ENCODE peak calls at places on chromosomes 1 and 21, in nine cellular contexts. V, N, Z, B, J, R, Y, U and X are unnamed samples.

GRCh38 chr21:45901061-45901690 is 80.4 kb upstream of the COL6A1 start:
- DNase-seq in V (no peak), N (no peak), Z (no peak), B (no peak), J (no peak), R (peak), Y (peak), U (no peak), X (no peak)

GRCh38 chr1:38052750-38053415 is 6.3 kb upstream of the POU3F1 start:
- DNase-seq in V (no peak), N (no peak), Z (no peak), B (no peak), J (no peak), R (no peak), Y (no peak), U (no peak), X (no peak)

GRCh38 chr1:235735630-235736029 is 86.0 kb upstream of the GNG4 start:
- DNase-seq in V (no peak), N (no peak), Z (no peak), B (no peak), J (no peak), R (no peak), Y (no peak), U (no peak), X (no peak)

GRCh38 chr21:45018131-45019075 is 56.0 kb upstream of the ADARB1 start:
- DNase-seq in V (peak), N (no peak), Z (no peak), B (peak), J (no peak), R (peak), Y (peak), U (no peak), X (no peak)

GRCh38 chr1:18234790-18235242 is 127.2 kb downstream of the IGSF21 start:
- DNase-seq in V (peak), N (no peak), Z (peak), B (peak), J (peak), R (no peak), Y (no peak), U (no peak), X (no peak)

GRCh38 chr1:41726899-41727748 is 191.6 kb downstream of the HIVEP3 start:
- DNase-seq in V (no peak), N (no peak), Z (no peak), B (no peak), J (no peak), R (peak), Y (peak), U (no peak), X (no peak)

GRCh38 chr1:9449106-9449627 is 90.1 kb upstream of the SLC25A33 start:
- DNase-seq in V (peak), N (no peak), Z (no peak), B (no peak), J (no peak), R (no peak), Y (no peak), U (no peak), X (peak)

GRCh38 chr1:244456586-244456985 is 4.5 kb upstream of the CATSPERE start:
- DNase-seq in V (no peak), N (no peak), Z (no peak), B (no peak), J (no peak), R (no peak), Y (no peak), U (no peak), X (no peak)

GRCh38 chr1:8070381-8070811 is 44.3 kb upstream of the ERRFI1 start:
- DNase-seq in V (no peak), N (no peak), Z (no peak), B (peak), J (no peak), R (no peak), Y (no peak), U (no peak), X (peak)

GRCh38 chr1:47596328-47596727 is 158.5 kb downstream of the FOXD2 start:
- DNase-seq in V (no peak), N (no peak), Z (no peak), B (no peak), J (no peak), R (no peak), Y (no peak), U (no peak), X (no peak)

GRCh38 chr1:77382361-77382760 is 100.5 kb downstream of the AK5 start:
- DNase-seq in V (peak), N (no peak), Z (no peak), B (no peak), J (no peak), R (no peak), Y (no peak), U (no peak), X (no peak)

GRCh38 chr21:26130249-26130896 is 40.2 kb downstream of the APP start:
- DNase-seq in V (peak), N (no peak), Z (no peak), B (no peak), J (no peak), R (no peak), Y (no peak), U (no peak), X (no peak)

GRCh38 chr1:32101233-32101681 is 6.6 kb upstream of the KPNA6 start:
- DNase-seq in V (peak), N (no peak), Z (no peak), B (no peak), J (no peak), R (no peak), Y (no peak), U (no peak), X (no peak)

GRCh38 chr1:42484382-42484781 is 21.3 kb downstream of the CCDC30 start:
- DNase-seq in V (peak), N (no peak), Z (no peak), B (no peak), J (no peak), R (no peak), Y (no peak), U (no peak), X (no peak)

GRCh38 chr1:118097622-118098348 is 87.2 kb downstream of the SPAG17 start:
- DNase-seq in V (no peak), N (no peak), Z (no peak), B (no peak), J (no peak), R (no peak), Y (no peak), U (no peak), X (no peak)

GRCh38 chr1:40258445-40258769 is 371 bp downstream of the ZMPSTE24 start:
- DNase-seq in V (peak), N (no peak), Z (no peak), B (no peak), J (no peak), R (no peak), Y (no peak), U (peak), X (no peak)

GRCh38 chr1:30787266-30787665 is 29.7 kb upstream of the LAPTM5 start:
- DNase-seq in V (no peak), N (no peak), Z (no peak), B (no peak), J (no peak), R (peak), Y (peak), U (no peak), X (no peak)

GRCh38 chr1:57839067-57839466 is 415.2 kb upstream of the DAB1 start:
- DNase-seq in V (peak), N (no peak), Z (no peak), B (no peak), J (no peak), R (no peak), Y (no peak), U (no peak), X (no peak)

GRCh38 chr1:11069233-11069950 is 9.6 kb upstream of the SRM start:
- DNase-seq in V (no peak), N (no peak), Z (no peak), B (no peak), J (no peak), R (peak), Y (peak), U (no peak), X (no peak)

GRCh38 chr1:116490588-116490987 is 80.2 kb downstream of the CD58 start:
- DNase-seq in V (no peak), N (no peak), Z (no peak), B (no peak), J (no peak), R (no peak), Y (no peak), U (no peak), X (no peak)

GRCh38 chr1:201250326-201251011 is 32.8 kb upstream of the PKP1 start:
- DNase-seq in V (no peak), N (no peak), Z (no peak), B (no peak), J (no peak), R (peak), Y (no peak), U (no peak), X (peak)

GRCh38 chr1:171661076-171661650 is 8.7 kb upstream of the MYOC start:
- DNase-seq in V (no peak), N (no peak), Z (no peak), B (no peak), J (no peak), R (no peak), Y (no peak), U (no peak), X (no peak)

GRCh38 chr1:67019121-67019520 is 34.8 kb downstream of the SLC35D1 start:
- DNase-seq in V (no peak), N (no peak), Z (no peak), B (no peak), J (no peak), R (no peak), Y (no peak), U (no peak), X (no peak)

GRCh38 chr1:79264285-79264684 is 257.8 kb upstream of the ADGRL4 start:
- DNase-seq in V (no peak), N (no peak), Z (no peak), B (no peak), J (no peak), R (no peak), Y (no peak), U (no peak), X (no peak)

GRCh38 chr1:21921100-21921875 is 15.8 kb downstream of the HSPG2 start:
- DNase-seq in V (no peak), N (no peak), Z (no peak), B (no peak), J (no peak), R (peak), Y (no peak), U (no peak), X (no peak)

GRCh38 chr1:183630748-183631147 is 4.8 kb downstream of the ARPC5 start:
- DNase-seq in V (peak), N (no peak), Z (no peak), B (no peak), J (no peak), R (no peak), Y (no peak), U (no peak), X (no peak)

GRCh38 chr1:24903560-24903954 is 26.5 kb downstream of the RUNX3 start:
- DNase-seq in V (no peak), N (no peak), Z (no peak), B (no peak), J (no peak), R (peak), Y (no peak), U (no peak), X (no peak)

GRCh38 chr21:41715649-41716321 is 51.1 kb downstream of the RIPK4 start:
- DNase-seq in V (no peak), N (no peak), Z (no peak), B (peak), J (no peak), R (no peak), Y (no peak), U (no peak), X (no peak)

GRCh38 chr1:98975113-98975512 is 29.5 kb downstream of the PLPPR5 start:
- DNase-seq in V (no peak), N (no peak), Z (no peak), B (no peak), J (no peak), R (no peak), Y (no peak), U (no peak), X (no peak)

GRCh38 chr21:26041441-26042180 is 129.0 kb downstream of the APP start:
- DNase-seq in V (peak), N (no peak), Z (no peak), B (no peak), J (no peak), R (no peak), Y (no peak), U (no peak), X (peak)

GRCh38 chr1:19156676-19157075 is 53.4 kb downstream of the UBR4 start:
- DNase-seq in V (peak), N (no peak), Z (no peak), B (no peak), J (peak), R (no peak), Y (no peak), U (no peak), X (no peak)

GRCh38 chr1:40004857-40005256 is 35.7 kb upstream of the CAP1 start:
- DNase-seq in V (no peak), N (no peak), Z (no peak), B (no peak), J (no peak), R (no peak), Y (no peak), U (no peak), X (no peak)

GRCh38 chr1:75725861-75726361 is 1.4 kb downstream of the ACADM start:
- DNase-seq in V (no peak), N (no peak), Z (no peak), B (no peak), J (no peak), R (no peak), Y (no peak), U (no peak), X (no peak)